ENCODE peak calls at places on chromosomes 7 and 10, in nine cellular contexts. P, W, J, F, T, L, C, D and R are unnamed samples.

GRCh38 chr10:87585565-87586514 is 73.8 kb upstream of the PAPSS2 start:
- DNase-seq in P (no peak), W (no peak), J (no peak), F (no peak), T (peak), L (peak), C (no peak), D (no peak), R (peak)

GRCh38 chr7:90053094-90053493 is 101.2 kb upstream of the STEAP1 start:
- DNase-seq in P (no peak), W (no peak), J (no peak), F (no peak), T (no peak), L (no peak), C (no peak), D (no peak), R (no peak)

GRCh38 chr10:8054498-8055407 is at the start of gene GATA3:
- DNase-seq in P (peak), W (no peak), J (no peak), F (peak), T (no peak), L (peak), C (no peak), D (no peak), R (no peak)

GRCh38 chr7:130942211-130942964 is 208.4 kb upstream of the KLF14 start:
- DNase-seq in P (no peak), W (no peak), J (no peak), F (peak), T (peak), L (peak), C (no peak), D (no peak), R (peak)

GRCh38 chr10:100565206-100565985 is 29.7 kb downstream of the HIF1AN start:
- DNase-seq in P (no peak), W (no peak), J (no peak), F (no peak), T (no peak), L (no peak), C (no peak), D (no peak), R (no peak)

GRCh38 chr7:43604251-43604650 is 21.3 kb downstream of the STK17A start:
- DNase-seq in P (no peak), W (no peak), J (no peak), F (no peak), T (no peak), L (no peak), C (no peak), D (no peak), R (no peak)

GRCh38 chr10:119346063-119346835 is 138.9 kb downstream of the GRK5 start:
- DNase-seq in P (no peak), W (no peak), J (no peak), F (no peak), T (no peak), L (no peak), C (no peak), D (no peak), R (no peak)

GRCh38 chr10:69372126-69372980 is 44.4 kb downstream of the TACR2 start:
- DNase-seq in P (no peak), W (no peak), J (no peak), F (no peak), T (no peak), L (no peak), C (no peak), D (no peak), R (no peak)

GRCh38 chr10:117830832-117831231 is 215.9 kb downstream of the RAB11FIP2 start:
- DNase-seq in P (no peak), W (no peak), J (no peak), F (no peak), T (no peak), L (no peak), C (no peak), D (no peak), R (peak)

GRCh38 chr7:92839901-92840300 is 3.5 kb upstream of the CDK6 start:
- DNase-seq in P (no peak), W (no peak), J (no peak), F (no peak), T (no peak), L (no peak), C (no peak), D (no peak), R (no peak)

GRCh38 chr7:82179311-82179710 is 264.3 kb downstream of the CACNA2D1 start:
- DNase-seq in P (no peak), W (no peak), J (no peak), F (no peak), T (no peak), L (no peak), C (no peak), D (no peak), R (no peak)

GRCh38 chr7:87344446-87344845 is 1.0 kb upstream of the CROT start:
- DNase-seq in P (no peak), W (no peak), J (no peak), F (no peak), T (no peak), L (peak), C (no peak), D (no peak), R (no peak)

GRCh38 chr10:92419740-92420553 is 129.0 kb downstream of the MARCHF5 start:
- DNase-seq in P (no peak), W (no peak), J (no peak), F (peak), T (peak), L (no peak), C (no peak), D (no peak), R (peak)

GRCh38 chr10:25858076-25858475 is 76.0 kb upstream of the MYO3A start:
- DNase-seq in P (no peak), W (no peak), J (no peak), F (no peak), T (no peak), L (no peak), C (no peak), D (no peak), R (no peak)

GRCh38 chr10:44984671-44985101 is 6.1 kb upstream of the DEPP1 start:
- DNase-seq in P (no peak), W (no peak), J (no peak), F (no peak), T (peak), L (no peak), C (no peak), D (no peak), R (no peak)

GRCh38 chr10:107163904-107164861 is at the start of gene SORCS1:
- DNase-seq in P (no peak), W (no peak), J (no peak), F (no peak), T (peak), L (no peak), C (peak), D (no peak), R (no peak)

GRCh38 chr7:38178695-38179344 is 775 bp downstream of the STARD3NL start:
- DNase-seq in P (no peak), W (no peak), J (peak), F (no peak), T (no peak), L (peak), C (no peak), D (no peak), R (peak)

GRCh38 chr10:92387289-92387940 is 96.4 kb downstream of the MARCHF5 start:
- DNase-seq in P (no peak), W (no peak), J (no peak), F (peak), T (peak), L (peak), C (no peak), D (peak), R (peak)

GRCh38 chr7:35026154-35026553 is 11.1 kb downstream of the DPY19L1 start:
- DNase-seq in P (no peak), W (no peak), J (no peak), F (no peak), T (no peak), L (no peak), C (no peak), D (no peak), R (peak)

GRCh38 chr7:140607441-140607989 is 33.1 kb downstream of the DENND2A start:
- DNase-seq in P (no peak), W (no peak), J (no peak), F (peak), T (peak), L (no peak), C (peak), D (no peak), R (no peak)

GRCh38 chr10:80581469-80581835 is 43.8 kb downstream of the SH2D4B start:
- DNase-seq in P (no peak), W (no peak), J (no peak), F (no peak), T (no peak), L (no peak), C (no peak), D (no peak), R (peak)

GRCh38 chr10:2994562-2994961 is 72.8 kb upstream of the PFKP start:
- DNase-seq in P (no peak), W (no peak), J (no peak), F (no peak), T (no peak), L (no peak), C (no peak), D (no peak), R (no peak)

GRCh38 chr10:77849039-77849664 is 77.4 kb downstream of the DLG5 start:
- DNase-seq in P (no peak), W (no peak), J (no peak), F (no peak), T (no peak), L (peak), C (no peak), D (no peak), R (peak)

GRCh38 chr10:89338717-89339116 is 10.9 kb downstream of the IFIT3 start:
- DNase-seq in P (no peak), W (no peak), J (no peak), F (no peak), T (no peak), L (no peak), C (no peak), D (no peak), R (no peak)